ENCODE peak calls at places on chromosomes 4 and X, in ten cellular contexts. One of them, this sample, is unnamed.

GRCh38 chr4:39664828-39665731 is 26.4 kb upstream of the SMIM14 start:
- DNase-seq in GM06990: no peak
- DNase-seq in RWPE2: no peak
- DNase-seq in IMR-90: peak; percentile 75
- DNase-seq in astrocyte: peak; percentile 35
- DNase-seq in NT2/D1: no peak
- DNase-seq in vagina: no peak
- DNase-seq in H1: no peak
- DNase-seq in tibial artery: no peak
- DNase-seq in mammary epithelial cell: no peak
- DNase-seq in this sample: no peak

GRCh38 chrX:148871422-148872152 is 371.2 kb downstream of the AFF2 start:
- DNase-seq in H1: no peak
- DNase-seq in tibial artery: no peak
- DNase-seq in RWPE2: no peak
- DNase-seq in GM06990: no peak
- DNase-seq in astrocyte: peak; percentile 94
- DNase-seq in vagina: no peak
- DNase-seq in IMR-90: peak; percentile 70
- DNase-seq in mammary epithelial cell: peak; percentile 94
- DNase-seq in NT2/D1: no peak
- DNase-seq in this sample: no peak

GRCh38 chr4:56850910-56851309 is 29.4 kb upstream of the SPINK2 start:
- DNase-seq in mammary epithelial cell: no peak
- DNase-seq in IMR-90: no peak
- DNase-seq in astrocyte: no peak
- DNase-seq in RWPE2: no peak
- DNase-seq in vagina: no peak
- DNase-seq in tibial artery: no peak
- DNase-seq in H1: no peak
- DNase-seq in NT2/D1: no peak
- DNase-seq in GM06990: no peak
- DNase-seq in this sample: no peak

GRCh38 chr4:31084806-31085416 is 364.7 kb downstream of the PCDH7 start:
- DNase-seq in tibial artery: no peak
- DNase-seq in RWPE2: peak; percentile 44
- DNase-seq in NT2/D1: no peak
- DNase-seq in astrocyte: peak; percentile 35
- DNase-seq in H1: no peak
- DNase-seq in vagina: no peak
- DNase-seq in GM06990: no peak
- DNase-seq in IMR-90: no peak
- DNase-seq in mammary epithelial cell: no peak
- DNase-seq in this sample: no peak

GRCh38 chr4:169070895-169071218 is 60.8 kb upstream of the CBR4 start:
- DNase-seq in IMR-90: no peak
- DNase-seq in vagina: no peak
- DNase-seq in GM06990: no peak
- DNase-seq in astrocyte: peak; percentile 53
- DNase-seq in H1: no peak
- DNase-seq in tibial artery: no peak
- DNase-seq in NT2/D1: no peak
- DNase-seq in RWPE2: peak; percentile 79
- DNase-seq in mammary epithelial cell: peak; percentile 72
- DNase-seq in this sample: no peak

GRCh38 chr4:116598155-116598979 is 487.0 kb downstream of the TRAM1L1 start:
- DNase-seq in vagina: no peak
- DNase-seq in GM06990: no peak
- DNase-seq in tibial artery: no peak
- DNase-seq in RWPE2: no peak
- DNase-seq in IMR-90: no peak
- DNase-seq in NT2/D1: no peak
- DNase-seq in mammary epithelial cell: no peak
- DNase-seq in H1: no peak
- DNase-seq in astrocyte: no peak
- DNase-seq in this sample: no peak

GRCh38 chr4:3483471-3483921 is 20.4 kb downstream of the DOK7 start:
- DNase-seq in astrocyte: peak; percentile 31
- DNase-seq in tibial artery: peak; percentile 97
- DNase-seq in mammary epithelial cell: no peak
- DNase-seq in vagina: no peak
- DNase-seq in H1: no peak
- DNase-seq in NT2/D1: no peak
- DNase-seq in IMR-90: no peak
- DNase-seq in GM06990: no peak
- DNase-seq in RWPE2: no peak
- DNase-seq in this sample: peak; percentile 93

GRCh38 chr4:39256436-39256835 is 74.1 kb downstream of the WDR19 start:
- DNase-seq in tibial artery: no peak
- DNase-seq in mammary epithelial cell: peak; percentile 11
- DNase-seq in RWPE2: no peak
- DNase-seq in astrocyte: peak; percentile 63
- DNase-seq in vagina: no peak
- DNase-seq in GM06990: no peak
- DNase-seq in NT2/D1: no peak
- DNase-seq in H1: no peak
- DNase-seq in IMR-90: no peak
- DNase-seq in this sample: no peak

GRCh38 chr4:129095811-129096454 is at the start of gene C4orf33:
- DNase-seq in vagina: no peak
- DNase-seq in IMR-90: peak; percentile 66
- DNase-seq in RWPE2: peak; percentile 71
- DNase-seq in H1: peak; percentile 68
- DNase-seq in tibial artery: peak; percentile 73
- DNase-seq in NT2/D1: no peak
- DNase-seq in GM06990: peak; percentile 43
- DNase-seq in astrocyte: peak; percentile 52
- DNase-seq in mammary epithelial cell: peak; percentile 66
- DNase-seq in this sample: peak; percentile 77

GRCh38 chr4:13529130-13529919 is 15.0 kb downstream of the NKX3-2 start:
- DNase-seq in RWPE2: no peak
- DNase-seq in astrocyte: no peak
- DNase-seq in tibial artery: no peak
- DNase-seq in H1: peak; percentile 53
- DNase-seq in IMR-90: no peak
- DNase-seq in NT2/D1: no peak
- DNase-seq in GM06990: no peak
- DNase-seq in vagina: no peak
- DNase-seq in mammary epithelial cell: no peak
- DNase-seq in this sample: no peak

GRCh38 chr4:13528823-13529129 is 15.5 kb downstream of the NKX3-2 start:
- DNase-seq in astrocyte: no peak
- DNase-seq in IMR-90: no peak
- DNase-seq in tibial artery: no peak
- DNase-seq in GM06990: no peak
- DNase-seq in RWPE2: no peak
- DNase-seq in mammary epithelial cell: no peak
- DNase-seq in NT2/D1: no peak
- DNase-seq in vagina: no peak
- DNase-seq in H1: no peak
- DNase-seq in this sample: no peak

GRCh38 chr4:13527192-13527982 is 16.9 kb downstream of the NKX3-2 start:
- DNase-seq in mammary epithelial cell: no peak
- DNase-seq in vagina: no peak
- DNase-seq in H1: peak; percentile 53
- DNase-seq in RWPE2: no peak
- DNase-seq in astrocyte: no peak
- DNase-seq in NT2/D1: no peak
- DNase-seq in tibial artery: no peak
- DNase-seq in GM06990: no peak
- DNase-seq in IMR-90: no peak
- DNase-seq in this sample: no peak

GRCh38 chr4:13526658-13527057 is 17.6 kb downstream of the NKX3-2 start:
- DNase-seq in NT2/D1: no peak
- DNase-seq in astrocyte: no peak
- DNase-seq in IMR-90: no peak
- DNase-seq in RWPE2: no peak
- DNase-seq in tibial artery: no peak
- DNase-seq in H1: no peak
- DNase-seq in GM06990: no peak
- DNase-seq in vagina: no peak
- DNase-seq in mammary epithelial cell: no peak
- DNase-seq in this sample: no peak

GRCh38 chr4:13527983-13528822 is 16.1 kb downstream of the NKX3-2 start:
- DNase-seq in RWPE2: no peak
- DNase-seq in NT2/D1: no peak
- DNase-seq in GM06990: peak; percentile 70
- DNase-seq in vagina: no peak
- DNase-seq in H1: peak; percentile 63
- DNase-seq in astrocyte: no peak
- DNase-seq in IMR-90: no peak
- DNase-seq in mammary epithelial cell: peak; percentile 49
- DNase-seq in tibial artery: no peak
- DNase-seq in this sample: no peak
- H3K27me3 ChIP-seq in RWPE2: peaks cover 95% of the 10 kb centered on the region
- H3K27me3 ChIP-seq in NT2/D1: no peaks in the 10 kb centered on the region
- H3K27me3 ChIP-seq in GM06990: peaks cover 4% of the 10 kb centered on the region
- H3K27me3 ChIP-seq in vagina: peaks cover 26% of the 10 kb centered on the region
- H3K27me3 ChIP-seq in H1: peaks cover 90% of the 10 kb centered on the region
- H3K27me3 ChIP-seq in astrocyte: peaks cover 96% of the 10 kb centered on the region
- H3K27me3 ChIP-seq in IMR-90: peaks cover 95% of the 10 kb centered on the region
- H3K27me3 ChIP-seq in mammary epithelial cell: peaks cover 56% of the 10 kb centered on the region
- H3K27me3 ChIP-seq in tibial artery: peaks cover 6% of the 10 kb centered on the region
- H3K27me3 ChIP-seq in this sample: peaks cover 100% of the 10 kb centered on the region

DNA sequence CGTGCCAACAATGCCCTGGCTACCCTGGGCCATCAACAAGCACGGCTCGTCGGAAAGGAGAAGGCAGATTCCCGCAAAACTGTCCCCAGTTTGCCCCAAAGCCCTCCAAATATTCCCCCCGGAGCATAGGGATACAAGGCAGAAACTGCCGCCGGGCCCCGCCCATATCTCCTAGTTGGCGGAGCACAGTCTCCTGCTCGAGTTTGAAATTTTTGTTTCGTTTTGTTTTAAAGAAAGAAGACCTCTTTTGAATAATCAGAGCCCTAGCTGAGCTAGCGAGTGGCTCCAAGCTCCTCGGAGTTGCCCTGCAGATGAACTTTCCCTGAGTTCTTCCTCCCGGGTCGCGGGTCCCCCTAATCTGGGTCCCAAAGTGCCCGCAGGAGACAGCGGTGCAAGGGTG is 138.1 kb upstream of the ZIC3 start:
- DNase-seq in GM06990: no peak
- DNase-seq in H1: no peak
- DNase-seq in tibial artery: no peak
- DNase-seq in NT2/D1: no peak
- DNase-seq in vagina: no peak
- DNase-seq in IMR-90: no peak
- DNase-seq in RWPE2: no peak
- DNase-seq in mammary epithelial cell: no peak
- DNase-seq in astrocyte: no peak
- DNase-seq in this sample: no peak
- H3K27me3 ChIP-seq in GM06990: no peaks in the 10 kb centered on the region
- H3K27me3 ChIP-seq in H1: peaks cover 6% of the 10 kb centered on the region
- H3K27me3 ChIP-seq in tibial artery: no peaks in the 10 kb centered on the region
- H3K27me3 ChIP-seq in NT2/D1: peaks cover 11% of the 10 kb centered on the region
- H3K27me3 ChIP-seq in vagina: peaks cover 5% of the 10 kb centered on the region
- H3K27me3 ChIP-seq in IMR-90: peaks cover 17% of the 10 kb centered on the region
- H3K27me3 ChIP-seq in RWPE2: peaks cover 20% of the 10 kb centered on the region
- H3K27me3 ChIP-seq in mammary epithelial cell: peaks cover 14% of the 10 kb centered on the region
- H3K27me3 ChIP-seq in astrocyte: peaks cover 33% of the 10 kb centered on the region
- H3K27me3 ChIP-seq in this sample: peaks cover 60% of the 10 kb centered on the region

GRCh38 chr4:150104401-150105027 is 26.3 kb downstream of the DCLK2 start:
- DNase-seq in H1: no peak
- DNase-seq in RWPE2: no peak
- DNase-seq in astrocyte: no peak
- DNase-seq in NT2/D1: no peak
- DNase-seq in GM06990: no peak
- DNase-seq in IMR-90: no peak
- DNase-seq in vagina: no peak
- DNase-seq in tibial artery: no peak
- DNase-seq in mammary epithelial cell: no peak
- DNase-seq in this sample: no peak

GRCh38 chr4:150114641-150115040 is 36.4 kb downstream of the DCLK2 start:
- DNase-seq in GM06990: no peak
- DNase-seq in RWPE2: no peak
- DNase-seq in H1: no peak
- DNase-seq in astrocyte: no peak
- DNase-seq in IMR-90: peak; percentile 41
- DNase-seq in mammary epithelial cell: no peak
- DNase-seq in tibial artery: no peak
- DNase-seq in vagina: no peak
- DNase-seq in NT2/D1: no peak
- DNase-seq in this sample: no peak

GRCh38 chr4:150106886-150107285 is 28.6 kb downstream of the DCLK2 start:
- DNase-seq in NT2/D1: no peak
- DNase-seq in astrocyte: no peak
- DNase-seq in IMR-90: no peak
- DNase-seq in mammary epithelial cell: no peak
- DNase-seq in vagina: no peak
- DNase-seq in GM06990: no peak
- DNase-seq in H1: no peak
- DNase-seq in RWPE2: no peak
- DNase-seq in tibial artery: no peak
- DNase-seq in this sample: no peak

DNA sequence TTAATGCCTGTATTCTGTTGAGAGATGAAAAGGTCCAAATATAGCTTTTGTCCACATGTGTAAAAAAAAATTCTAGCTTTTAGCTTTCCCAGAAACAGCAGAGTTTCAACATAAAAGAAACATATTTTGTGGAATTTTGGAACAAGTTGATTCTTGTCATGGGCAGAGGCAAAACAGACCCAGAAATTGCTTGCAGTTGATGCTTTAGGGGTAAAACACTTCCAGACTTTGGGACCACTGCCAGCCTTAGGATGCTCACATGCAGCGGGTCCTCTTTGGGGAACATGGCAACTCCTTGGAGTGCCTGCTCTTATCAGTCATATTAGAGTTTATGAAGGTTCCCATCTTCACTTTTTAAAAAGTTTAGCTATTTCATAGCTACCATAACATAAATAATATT is 30.4 kb downstream of the DCLK2 start:
- DNase-seq in NT2/D1: no peak
- DNase-seq in H1: no peak
- DNase-seq in vagina: no peak
- DNase-seq in tibial artery: no peak
- DNase-seq in RWPE2: no peak
- DNase-seq in mammary epithelial cell: no peak
- DNase-seq in astrocyte: no peak
- DNase-seq in IMR-90: no peak
- DNase-seq in GM06990: no peak
- DNase-seq in this sample: no peak
- H3K27me3 ChIP-seq in NT2/D1: no peaks in the 10 kb centered on the region
- H3K27me3 ChIP-seq in H1: no peaks in the 10 kb centered on the region
- H3K27me3 ChIP-seq in vagina: no peaks in the 10 kb centered on the region
- H3K27me3 ChIP-seq in tibial artery: no peaks in the 10 kb centered on the region
- H3K27me3 ChIP-seq in RWPE2: peaks cover 2% of the 10 kb centered on the region
- H3K27me3 ChIP-seq in mammary epithelial cell: no peaks in the 10 kb centered on the region
- H3K27me3 ChIP-seq in astrocyte: no peaks in the 10 kb centered on the region
- H3K27me3 ChIP-seq in IMR-90: no peaks in the 10 kb centered on the region
- H3K27me3 ChIP-seq in GM06990: no peaks in the 10 kb centered on the region
- H3K27me3 ChIP-seq in this sample: no peaks in the 10 kb centered on the region

DNA sequence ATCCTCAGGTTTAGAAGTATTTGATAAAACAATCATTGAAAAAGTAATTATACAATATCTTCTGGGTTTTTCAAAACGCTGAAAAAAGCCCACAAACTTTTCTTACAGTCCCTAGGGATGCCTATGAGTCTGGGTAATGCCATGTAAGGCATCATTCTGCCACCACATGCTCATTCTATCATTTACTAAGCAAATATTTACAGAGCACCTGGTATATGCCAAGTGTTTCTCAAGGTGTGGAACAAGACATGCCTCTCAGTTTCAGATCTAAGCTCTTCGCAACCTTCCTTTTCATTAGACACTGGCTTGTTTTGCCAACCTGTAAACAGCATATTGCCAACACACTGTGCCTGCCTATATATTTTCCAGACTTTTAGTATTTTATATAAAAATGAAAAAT is 17.7 kb downstream of the MID1 start:
- DNase-seq in RWPE2: no peak
- DNase-seq in astrocyte: no peak
- DNase-seq in NT2/D1: no peak
- DNase-seq in GM06990: no peak
- DNase-seq in vagina: no peak
- DNase-seq in mammary epithelial cell: no peak
- DNase-seq in H1: no peak
- DNase-seq in tibial artery: no peak
- DNase-seq in IMR-90: no peak
- DNase-seq in this sample: no peak
- H3K27me3 ChIP-seq in RWPE2: no peaks in the 10 kb centered on the region
- H3K27me3 ChIP-seq in astrocyte: no peaks in the 10 kb centered on the region
- H3K27me3 ChIP-seq in NT2/D1: no peaks in the 10 kb centered on the region
- H3K27me3 ChIP-seq in GM06990: no peaks in the 10 kb centered on the region
- H3K27me3 ChIP-seq in vagina: no peaks in the 10 kb centered on the region
- H3K27me3 ChIP-seq in mammary epithelial cell: no peaks in the 10 kb centered on the region
- H3K27me3 ChIP-seq in H1: no peaks in the 10 kb centered on the region
- H3K27me3 ChIP-seq in tibial artery: no peaks in the 10 kb centered on the region
- H3K27me3 ChIP-seq in IMR-90: no peaks in the 10 kb centered on the region
- H3K27me3 ChIP-seq in this sample: no peaks in the 10 kb centered on the region

This sample was measured in heart left ventricle.